ENCODE peak calls at places on chromosomes 4 and X, in ten cellular contexts. G is PC-3; S is fibroblast of lung; O is left ventricle myocardium inferior; U is CD8-positive, alpha-beta memory T cell; M is vagina; W is heart right ventricle; C is stomach; F is pancreas; N is heart left ventricle. I is an unnamed sample.

GRCh38 chr4:47213971-47214370 is 182.6 kb downstream of the GABRB1 start:
- DNase-seq in M (no peak), G (peak; percentile 35), U (no peak), O (no peak), W (no peak), C (no peak), N (no peak), S (peak; percentile 90), F (no peak), I (peak; percentile 58)

GRCh38 chr4:147772459-147772969 is 40.6 kb downstream of the ARHGAP10 start:
- DNase-seq in M (no peak), N (no peak), F (no peak), W (no peak), S (peak; percentile 67), C (no peak), O (no peak), U (no peak), G (peak; percentile 54), I (peak; percentile 64)

GRCh38 chrX:129984196-129984962 is 1.9 kb downstream of the BCORL1 start:
- DNase-seq in U (peak; percentile 46), O (peak; percentile 28), M (no peak), S (no peak), F (peak; percentile 43), C (no peak), N (peak; percentile 43), W (peak; percentile 40), G (no peak), I (no peak)

GRCh38 chr4:23477905-23478304 is 411.9 kb downstream of the PPARGC1A start:
- DNase-seq in W (no peak), N (no peak), O (no peak), G (no peak), M (no peak), U (no peak), C (no peak), F (no peak), S (no peak), I (no peak)

GRCh38 chrX:16278927-16279326 is 111.6 kb downstream of the MAGEB17 start:
- DNase-seq in U (no peak), O (no peak), G (no peak), S (no peak), M (no peak), F (peak; percentile 12), C (peak; percentile 26), W (no peak), N (no peak), I (no peak)

GRCh38 chrX:110520053-110520452 is 161.4 kb downstream of the RTL9 start:
- DNase-seq in F (no peak), C (no peak), S (no peak), U (no peak), O (no peak), W (no peak), M (no peak), N (no peak), G (no peak), I (no peak)

GRCh38 chr4:158778065-158778711 is 9.4 kb downstream of the FNIP2 start:
- DNase-seq in M (no peak), G (no peak), N (no peak), S (no peak), F (no peak), O (no peak), W (no peak), C (no peak), U (no peak), I (no peak)

GRCh38 chr4:139943277-139943676 is 210.7 kb downstream of the MAML3 start:
- DNase-seq in S (no peak), G (no peak), O (no peak), M (no peak), N (no peak), W (no peak), U (no peak), F (no peak), C (no peak), I (no peak)

GRCh38 chrX:22950278-22951266 is 49.2 kb upstream of the DDX53 start:
- DNase-seq in W (no peak), C (no peak), F (peak; percentile 20), N (no peak), O (no peak), G (peak; percentile 88), S (peak; percentile 90), U (no peak), M (no peak), I (peak; percentile 58)

GRCh38 chrX:155070975-155071693 is at the start of the genes BRCC3, CMC4 and MTCP1:
- DNase-seq in C (peak; percentile 85), N (peak; percentile 87), O (peak; percentile 79), U (peak; percentile 69), G (peak; percentile 85), S (peak; percentile 80), F (peak; percentile 89), W (peak; percentile 84), M (no peak), I (peak; percentile 76)

GRCh38 chrX:155068165-155068564 is 2.8 kb downstream of the CMC4 start:
- DNase-seq in O (no peak), F (no peak), N (no peak), C (no peak), G (peak; percentile 82), S (peak; percentile 64), U (no peak), M (no peak), W (no peak), I (peak; percentile 50)

GRCh38 chrX:155070038-155070437 is 898 bp downstream of the CMC4 start:
- DNase-seq in F (no peak), W (no peak), M (no peak), G (no peak), N (no peak), C (no peak), S (no peak), O (no peak), U (no peak), I (no peak)

GRCh38 chrX:155070663-155070974 is 317 bp downstream of the CMC4 start:
- DNase-seq in S (no peak), O (no peak), U (peak; percentile 12), C (no peak), N (no peak), M (no peak), G (no peak), W (no peak), F (no peak), I (no peak)

DNA sequence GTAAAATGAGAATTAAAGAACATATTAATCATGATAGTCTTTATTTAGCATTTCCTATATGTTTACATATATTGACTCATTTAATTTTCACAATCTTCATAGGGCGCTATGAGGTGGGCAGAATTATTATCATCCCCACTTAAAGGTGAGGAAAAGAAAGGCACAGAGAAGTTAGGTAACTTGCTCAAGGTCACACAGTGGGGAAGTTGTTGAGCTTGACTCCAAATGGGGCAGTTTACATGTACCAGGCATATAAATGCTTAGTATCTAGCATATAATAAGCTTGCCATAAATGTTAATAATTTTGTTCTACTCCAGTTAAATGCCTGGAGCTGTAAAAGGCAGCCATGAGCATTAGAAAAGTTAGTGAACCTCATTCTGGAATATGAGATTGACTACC is 1.5 kb downstream of the CMC4 start:
- DNase-seq in F (no peak), C (no peak), M (no peak), W (no peak), N (no peak), S (no peak), O (no peak), G (no peak), U (no peak), I (no peak)
- H3K4me3 ChIP-seq in F (no peak overlapping the region), C (peak overlapping the region; percentile 55), M (peak overlapping the region; percentile 56), W (peak overlapping the region; percentile 65), N (no peak overlapping the region), S (peak overlapping the region; percentile 68), O (peak overlapping the region; percentile 77), G (peak overlapping the region; percentile 83), U (no peak overlapping the region), I (peak overlapping the region; percentile 72)

DNA sequence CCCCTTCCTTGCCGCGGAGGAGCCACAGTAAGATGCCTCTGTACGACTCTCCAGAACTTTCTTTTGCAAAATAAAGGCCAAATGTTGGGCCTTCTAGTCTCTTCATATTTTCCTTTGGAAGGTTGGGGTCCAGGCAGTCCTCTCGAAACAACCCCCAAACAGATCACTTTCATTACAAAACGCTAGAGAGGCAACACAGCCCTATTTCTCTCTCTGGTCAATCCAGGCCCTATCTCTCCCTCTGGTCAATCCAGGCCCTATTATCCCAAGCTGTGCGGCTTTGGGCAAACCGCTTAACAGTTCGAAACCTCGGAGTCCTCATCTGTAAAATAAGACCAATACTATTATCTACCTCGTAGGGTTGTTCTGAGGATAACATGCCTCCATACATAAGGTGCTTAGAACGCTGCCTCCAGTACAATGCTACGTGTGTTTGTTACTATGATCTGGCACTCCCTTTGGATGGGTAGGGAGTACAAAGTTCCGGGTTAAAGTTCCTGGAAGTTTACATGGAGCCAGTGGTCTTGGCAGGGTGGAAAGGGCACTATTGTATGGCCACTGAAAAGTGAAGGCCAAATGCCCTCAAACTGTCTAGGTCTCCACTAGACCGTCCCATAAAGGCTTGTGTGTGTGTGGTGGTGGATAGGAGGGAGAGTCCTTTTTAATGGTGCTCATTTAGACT is 75.4 kb upstream of the BCOR start:
- DNase-seq in C (no peak), M (no peak), O (no peak), N (no peak), S (no peak), F (no peak), G (no peak), W (no peak), U (no peak), I (no peak)
- H3K4me1 ChIP-seq in C (peaks cover 85% of the 10 kb centered on the region), M (peaks cover 46% of the 10 kb centered on the region), O (peaks cover 44% of the 10 kb centered on the region), N (peaks cover 44% of the 10 kb centered on the region), S (no peaks in the 10 kb centered on the region), F (no peaks in the 10 kb centered on the region), G (peaks cover 57% of the 10 kb centered on the region), W (peaks cover 45% of the 10 kb centered on the region), U (peaks cover 36% of the 10 kb centered on the region), I (peaks cover 73% of the 10 kb centered on the region)

DNA sequence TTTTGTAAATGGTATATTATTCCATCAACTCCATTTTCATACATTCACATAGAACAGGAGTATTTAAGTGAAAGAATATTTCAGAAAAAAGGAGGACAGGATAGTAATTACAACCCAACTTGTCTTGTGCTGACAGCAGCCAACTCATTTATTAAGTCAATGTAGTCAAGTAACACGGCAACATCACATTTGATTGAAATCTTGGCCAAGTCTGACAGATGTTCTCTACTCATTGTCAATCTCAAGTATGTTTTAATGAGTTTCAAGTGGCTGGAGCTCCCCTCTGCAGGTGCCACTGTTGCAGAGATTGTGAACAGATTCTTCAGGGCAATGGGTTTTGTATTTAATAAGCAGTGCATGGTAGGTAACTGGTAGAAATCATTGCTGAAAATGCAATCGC is 332.5 kb downstream of the C4orf33 start:
- DNase-seq in G (no peak), W (no peak), M (no peak), N (no peak), C (no peak), U (no peak), F (no peak), O (no peak), S (no peak), I (no peak)
- H3K36me3 ChIP-seq in G (no peaks in the 10 kb centered on the region), W (no peaks in the 10 kb centered on the region), M (no peaks in the 10 kb centered on the region), N (no peaks in the 10 kb centered on the region), C (no peaks in the 10 kb centered on the region), U (no peaks in the 10 kb centered on the region), F (no peaks in the 10 kb centered on the region), O (no peaks in the 10 kb centered on the region), S (no peaks in the 10 kb centered on the region), I (no peaks in the 10 kb centered on the region)

GRCh38 chr4:73904491-73904890 is 35.3 kb downstream of the CXCL1 start:
- DNase-seq in N (no peak), S (peak; percentile 85), G (peak; percentile 32), F (no peak), U (no peak), M (no peak), C (no peak), O (peak; percentile 15), W (no peak), I (no peak)
- H3K4me3 ChIP-seq in N (no peak overlapping the region), S (no peak overlapping the region), G (no peak overlapping the region), F (no peak overlapping the region), U (no peak overlapping the region), M (no peak overlapping the region), C (no peak overlapping the region), O (no peak overlapping the region), W (no peak overlapping the region), I (no peak overlapping the region)

GRCh38 chrX:107730991-107731766 is 44.4 kb downstream of the TSC22D3 start:
- DNase-seq in G (peak; percentile 54), S (no peak), O (no peak), F (no peak), N (no peak), U (no peak), M (no peak), C (no peak), W (no peak), I (no peak)
- H3K4me1 ChIP-seq in G (peaks cover 53% of the 10 kb centered on the region), S (no peaks in the 10 kb centered on the region), O (peaks cover 91% of the 10 kb centered on the region), F (peaks cover 20% of the 10 kb centered on the region), N (peaks cover 83% of the 10 kb centered on the region), U (no peaks in the 10 kb centered on the region), M (peaks cover 48% of the 10 kb centered on the region), C (peaks cover 77% of the 10 kb centered on the region), W (peaks cover 97% of the 10 kb centered on the region), I (peaks cover 21% of the 10 kb centered on the region)